ENCODE peak calls at places on chromosome 1, in nine cellular contexts. W, F, H, S, D, P, N, Z and I are unnamed samples. For H3K36me3, the result is how much of the 10 kb centered on the place peaks cover.

GRCh38 chr1:177833631-177834030 is 136.2 kb downstream of the SEC16B start:
- DNase-seq in N (no peak), P (no peak), Z (no peak), D (no peak), W (no peak), H (no peak), F (no peak), S (no peak), I (no peak)

GRCh38 chr1:238101923-238102322 is 211.2 kb upstream of the ZP4 start:
- DNase-seq in D (no peak), P (no peak), N (no peak), H (no peak), W (no peak), Z (no peak), F (no peak), S (no peak), I (no peak)

GRCh38 chr1:235910357-235911299 is 43.9 kb upstream of the LYST start:
- DNase-seq in F (no peak), Z (no peak), W (peak), P (peak), D (no peak), H (peak), N (peak), S (peak), I (peak)

GRCh38 chr1:11594222-11594621 is 60.0 kb downstream of the FBXO2 start:
- DNase-seq in W (no peak), F (no peak), P (no peak), Z (no peak), S (no peak), D (no peak), N (peak), H (no peak), I (peak)

GRCh38 chr1:240189386-240189989 is 97.8 kb downstream of the FMN2 start:
- DNase-seq in F (peak), H (no peak), P (no peak), W (peak), S (no peak), N (no peak), Z (peak), D (no peak), I (peak)

GRCh38 chr1:40421694-40422384 is 28.4 kb upstream of the ZFP69B start:
- DNase-seq in S (peak), P (peak), Z (peak), F (no peak), W (peak), N (peak), D (no peak), H (no peak), I (no peak)

GRCh38 chr1:78441921-78442320 is 48.9 kb upstream of the PTGFR start:
- DNase-seq in Z (no peak), S (no peak), D (no peak), N (no peak), P (no peak), W (no peak), H (peak), F (no peak), I (no peak)

GRCh38 chr1:181135815-181136737 is 47.6 kb downstream of the IER5 start:
- DNase-seq in Z (no peak), S (no peak), H (peak), W (no peak), N (no peak), P (no peak), D (no peak), F (no peak), I (no peak)

GRCh38 chr1:233294991-233295774 is at the start of gene PCNX2:
- DNase-seq in P (peak), F (peak), Z (no peak), D (no peak), H (no peak), S (peak), W (peak), N (no peak), I (peak)

GRCh38 chr1:93692983-93693591 is 11.4 kb upstream of the BCAR3 start:
- DNase-seq in P (no peak), Z (no peak), H (peak), W (no peak), F (peak), D (no peak), S (no peak), N (no peak), I (peak)

GRCh38 chr1:179079113-179079761 is 2.6 kb upstream of the TOR3A start:
- DNase-seq in P (peak), S (peak), F (no peak), W (peak), H (no peak), Z (peak), D (no peak), N (peak), I (peak)

GRCh38 chr1:49424782-49425181 is 599.0 kb downstream of the AGBL4 start:
- DNase-seq in N (no peak), W (no peak), F (no peak), Z (no peak), S (no peak), P (no peak), H (no peak), D (no peak), I (no peak)

GRCh38 chr1:14976260-14976659 is 177.3 kb upstream of the TMEM51 start:
- DNase-seq in D (no peak), Z (no peak), W (no peak), P (no peak), F (no peak), N (no peak), H (no peak), S (no peak), I (no peak)

GRCh38 chr1:217525773-217526490 is 105.0 kb downstream of the GPATCH2 start:
- DNase-seq in D (no peak), F (no peak), Z (no peak), H (no peak), N (no peak), W (no peak), P (no peak), S (no peak), I (no peak)

GRCh38 chr1:175150596-175151319 is 41.8 kb downstream of the KIAA0040 start:
- DNase-seq in S (no peak), P (no peak), H (no peak), F (no peak), N (no peak), W (peak), Z (no peak), D (no peak), I (no peak)

GRCh38 chr1:244664353-244664752 is 11.4 kb downstream of the DESI2 start:
- DNase-seq in P (no peak), D (no peak), N (no peak), H (no peak), F (no peak), W (no peak), Z (no peak), S (no peak), I (no peak)

GRCh38 chr1:100950776-100951175 is 54.9 kb downstream of the SLC30A7 start:
- DNase-seq in H (no peak), D (no peak), N (no peak), F (no peak), W (no peak), P (no peak), S (no peak), Z (no peak), I (no peak)

GRCh38 chr1:44154049-44154448 is 12.6 kb upstream of the KLF18 start:
- DNase-seq in F (no peak), W (no peak), Z (no peak), N (no peak), S (no peak), D (no peak), H (no peak), P (no peak), I (no peak)

GRCh38 chr1:84742653-84743052 is 52.4 kb upstream of the SSX2IP start:
- DNase-seq in P (no peak), S (no peak), Z (no peak), D (no peak), F (no peak), N (no peak), H (no peak), W (no peak), I (no peak)

GRCh38 chr1:8242498-8242897 is 75.4 kb upstream of the SLC45A1 start:
- DNase-seq in W (no peak), N (no peak), F (no peak), S (no peak), P (no peak), D (no peak), Z (no peak), H (no peak), I (no peak)

GRCh38 chr1:240310226-240310925 is 218.7 kb downstream of the FMN2 start:
- DNase-seq in Z (no peak), P (no peak), W (no peak), S (no peak), N (no peak), H (peak), D (no peak), F (no peak), I (no peak)

GRCh38 chr1:50595874-50596273 is 172.6 kb upstream of the DMRTA2 start:
- DNase-seq in S (no peak), Z (no peak), P (no peak), D (no peak), H (no peak), F (no peak), N (no peak), W (no peak), I (no peak)

GRCh38 chr1:39127513-39127912 is 77.0 kb upstream of the MACF1 start:
- DNase-seq in S (peak), H (no peak), W (peak), N (no peak), P (peak), Z (peak), F (no peak), D (no peak), I (peak)

GRCh38 chr1:201630582-201630981 is 91.7 kb downstream of the NAV1 start:
- DNase-seq in Z (no peak), S (no peak), W (no peak), P (no peak), N (no peak), D (no peak), F (no peak), H (no peak), I (no peak)

GRCh38 chr1:242826706-242827336 is 302.3 kb upstream of the PLD5 start:
- DNase-seq in W (no peak), Z (no peak), S (no peak), D (no peak), N (no peak), P (no peak), F (no peak), H (no peak), I (no peak)

GRCh38 chr1:173733912-173734311 is 19.1 kb downstream of the KLHL20 start:
- DNase-seq in W (no peak), H (no peak), S (no peak), Z (no peak), P (no peak), N (peak), D (no peak), F (no peak), I (no peak)

GRCh38 chr1:247104965-247105364 is 809 bp upstream of the ZNF669 start:
- DNase-seq in W (no peak), P (no peak), S (no peak), D (no peak), F (no peak), H (no peak), N (no peak), Z (no peak), I (no peak)

GRCh38 chr1:17569200-17570139 is 30.0 kb downstream of the ARHGEF10L start:
- DNase-seq in W (peak), F (no peak), Z (peak), D (peak), P (peak), N (peak), H (peak), S (peak), I (peak)

GRCh38 chr1:33872681-33873080 is 8.8 kb downstream of the HMGB4 start:
- DNase-seq in N (no peak), F (no peak), P (no peak), Z (no peak), S (no peak), H (no peak), W (no peak), D (no peak), I (no peak)

GRCh38 chr1:54125671-54126070 is 27.1 kb downstream of the CDCP2 start:
- DNase-seq in W (peak), D (peak), P (no peak), N (peak), H (no peak), S (peak), F (no peak), Z (no peak), I (peak)

GRCh38 chr1:148161252-148161901 is 9.3 kb upstream of the NBPF11 start:
- DNase-seq in S (no peak), N (no peak), D (peak), P (no peak), W (no peak), Z (no peak), F (no peak), H (no peak), I (no peak)

GRCh38 chr1:9822490-9822889 is 1.3 kb downstream of the CLSTN1 start:
- DNase-seq in W (no peak), H (no peak), Z (no peak), D (no peak), S (no peak), P (no peak), N (no peak), F (no peak), I (no peak)

GRCh38 chr1:235525314-235525713 is 21.1 kb upstream of the B3GALNT2 start:
- DNase-seq in H (no peak), P (no peak), F (no peak), W (no peak), Z (no peak), N (no peak), S (no peak), D (no peak), I (no peak)

GRCh38 chr1:161739865-161740566 is 9.6 kb upstream of the DUSP12 start:
- DNase-seq in D (no peak), Z (peak), H (no peak), W (no peak), F (peak), S (no peak), P (peak), N (no peak), I (no peak)

GRCh38 chr1:217348960-217349664 is 281.8 kb downstream of the GPATCH2 start:
- DNase-seq in H (no peak), Z (no peak), N (no peak), S (no peak), W (no peak), P (no peak), F (no peak), D (no peak), I (no peak)

GRCh38 chr1:153291514-153291913 is 21.2 kb downstream of the PGLYRP3 start:
- DNase-seq in D (no peak), N (no peak), F (peak), Z (no peak), W (no peak), H (no peak), S (no peak), P (no peak), I (no peak)

GRCh38 chr1:66367369-66367768 is 166.6 kb upstream of the SGIP1 start:
- DNase-seq in N (no peak), H (no peak), F (no peak), S (no peak), W (no peak), Z (no peak), D (no peak), P (no peak), I (no peak)
- H3K36me3 ChIP-seq in N (half or more), H (under half), F (under half), S (under half), W (under half), Z (half or more), D (half or more), P (half or more), I (under half)

DNA sequence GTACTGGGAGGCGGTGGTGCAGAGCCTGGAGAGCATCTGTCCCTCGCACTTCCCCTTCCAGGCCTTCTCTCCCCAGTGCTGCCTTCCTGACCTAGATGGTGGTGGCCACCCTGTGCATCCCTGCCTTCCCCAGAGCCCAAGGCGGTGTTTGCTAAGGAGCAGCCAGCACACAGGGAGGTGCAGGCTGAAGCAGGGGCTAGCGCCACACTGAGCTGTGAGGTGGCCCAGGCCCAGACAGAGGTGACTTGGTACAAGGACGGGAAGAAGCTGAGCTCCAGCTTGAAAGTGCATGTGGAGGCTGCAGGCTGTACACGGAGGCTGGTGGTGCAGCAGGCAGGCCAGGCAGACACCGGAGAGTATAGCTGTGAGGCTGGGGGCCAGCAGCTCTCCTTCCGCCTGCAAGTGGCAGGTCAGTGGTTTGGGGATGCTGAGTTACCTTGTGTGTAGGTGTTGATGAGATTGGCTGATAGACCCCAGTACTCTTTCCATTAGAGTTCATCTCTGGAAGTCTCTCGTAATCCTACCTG is 51.6 kb downstream of the OBSCN start:
- DNase-seq in H (no peak), W (no peak), D (peak), F (no peak), Z (no peak), P (no peak), N (no peak), S (no peak), I (no peak)
- H3K4me3 ChIP-seq in H (no peak), W (no peak), D (no peak), F (no peak), Z (no peak), P (no peak), N (no peak), S (no peak), I (no peak)

GRCh38 chr1:67013573-67013972 is 40.4 kb downstream of the SLC35D1 start:
- DNase-seq in S (no peak), F (no peak), P (no peak), D (no peak), N (no peak), H (no peak), Z (no peak), W (no peak), I (no peak)
- H3K36me3 ChIP-seq in S (under half), F (under half), P (under half), D (under half), N (under half), H (under half), Z (under half), W (under half), I (under half)

GRCh38 chr1:13583964-13584791 is 546 bp downstream of the PDPN start:
- DNase-seq in W (no peak), D (peak), H (no peak), N (peak), F (no peak), P (peak), Z (no peak), S (no peak), I (no peak)
- H3K4me3 ChIP-seq in W (no peak), D (peak), H (peak), N (peak), F (no peak), P (peak), Z (peak), S (peak), I (no peak)